ENCODE peak calls at places on chromosomes 5 and 9, in five cellular contexts. D is H9, J is mesenchymal stem cell, V is H1, H is trophoblast cell. W is an unnamed sample.

GRCh38 chr9:27645166-27645840 is 72.0 kb upstream of the C9orf72 start:
- DNase-seq in V (no peak), J (no peak), D (no peak), H (no peak), W (no peak)

GRCh38 chr5:170070556-170071412 is 34.9 kb upstream of the FOXI1 start:
- DNase-seq in D (peak; percentile 69), J (peak; percentile 46), V (peak; percentile 90), H (peak; percentile 54), W (peak; percentile 32)

GRCh38 chr9:130137081-130137869 is 34.9 kb upstream of the NCS1 start:
- DNase-seq in J (no peak), V (no peak), D (no peak), H (no peak), W (no peak)

GRCh38 chr9:113520109-113520642 is 56.6 kb downstream of the RGS3 start:
- DNase-seq in J (peak; percentile 44), D (no peak), H (no peak), V (no peak), W (no peak)

GRCh38 chr5:132754947-132755346 is 7.7 kb downstream of the CCNI2 start:
- DNase-seq in V (peak; percentile 42), J (peak; percentile 37), D (no peak), H (no peak), W (no peak)

GRCh38 chr9:14170973-14171596 is 142.9 kb downstream of the NFIB start:
- DNase-seq in V (no peak), H (peak; percentile 65), J (peak; percentile 39), D (no peak), W (no peak)

GRCh38 chr5:99355881-99356280 is 427.1 kb upstream of the CHD1 start:
- DNase-seq in V (no peak), H (peak; percentile 87), J (no peak), D (no peak), W (no peak)

GRCh38 chr5:175694371-175695160 is 36.7 kb downstream of the HRH2 start:
- DNase-seq in V (no peak), H (no peak), J (no peak), D (no peak), W (no peak)

GRCh38 chr9:86741311-86742215 is 205.7 kb downstream of the GAS1 start:
- DNase-seq in H (peak; percentile 96), V (no peak), J (no peak), D (no peak), W (no peak)

GRCh38 chr5:110625376-110625999 is 101.0 kb downstream of the TMEM232 start:
- DNase-seq in D (no peak), H (peak; percentile 63), J (peak; percentile 51), V (no peak), W (no peak)

GRCh38 chr5:53291528-53291927 is 182.0 kb upstream of the MOCS2 start:
- DNase-seq in J (peak; percentile 10), D (no peak), H (peak; percentile 53), V (no peak), W (no peak)

GRCh38 chr5:150206076-150206779 is 16.4 kb downstream of the SLC6A7 start:
- DNase-seq in V (no peak), J (no peak), D (no peak), H (no peak), W (no peak)

GRCh38 chr5:42573386-42573785 is 150.1 kb downstream of the GHR start:
- DNase-seq in V (no peak), D (no peak), H (no peak), J (no peak), W (no peak)

GRCh38 chr9:27353405-27354229 is 56.7 kb upstream of the EQTN start:
- DNase-seq in V (peak; percentile 48), H (no peak), J (no peak), D (no peak), W (peak; percentile 31)

GRCh38 chr9:36402536-36402935 is 2.5 kb upstream of the RNF38 start:
- DNase-seq in J (no peak), H (no peak), D (no peak), V (no peak), W (no peak)

GRCh38 chr5:65943771-65944170 is 17.4 kb downstream of the ERBIN start:
- DNase-seq in V (no peak), H (no peak), J (no peak), D (no peak), W (no peak)

GRCh38 chr9:120741701-120742100 is 27.4 kb upstream of the MEGF9 start:
- DNase-seq in J (no peak), H (no peak), D (no peak), V (no peak), W (no peak)

GRCh38 chr5:18745591-18745987 is 1111.3 kb downstream of the TAF11L14 start:
- DNase-seq in J (no peak), H (peak; percentile 21), D (no peak), V (no peak), W (no peak)

GRCh38 chr5:140108093-140109049 is 5.5 kb upstream of the PURA start:
- DNase-seq in H (peak; percentile 50), V (peak; percentile 60), D (peak; percentile 56), J (no peak), W (no peak)

GRCh38 chr5:126971455-126972019 is 58.8 kb downstream of the MARCHF3 start:
- DNase-seq in H (no peak), J (no peak), D (no peak), V (no peak), W (no peak)

GRCh38 chr5:74895906-74896305 is 29.7 kb upstream of the FAM169A start:
- DNase-seq in H (peak; percentile 84), J (no peak), V (no peak), D (no peak), W (no peak)

GRCh38 chr9:28810375-28811075 is 1237.2 kb upstream of the C9orf72 start:
- DNase-seq in V (no peak), J (peak; percentile 75), D (no peak), H (no peak), W (no peak)

GRCh38 chr9:98144631-98145030 is 25.6 kb upstream of the TRIM14 start:
- DNase-seq in V (no peak), H (no peak), D (no peak), J (no peak), W (no peak)

GRCh38 chr9:93207326-93207814 is 23.4 kb downstream of the WNK2 start:
- DNase-seq in J (no peak), H (peak; percentile 79), D (no peak), V (no peak), W (no peak)

GRCh38 chr5:68176802-68177479 is 38.6 kb upstream of the PIK3R1 start:
- DNase-seq in D (no peak), V (no peak), J (no peak), H (peak; percentile 84), W (no peak)

GRCh38 chr5:66207800-66208561 is 63.9 kb downstream of the SREK1 start:
- DNase-seq in H (peak; percentile 68), V (no peak), J (no peak), D (no peak), W (no peak)

GRCh38 chr5:116621599-116621998 is 47.0 kb upstream of the SEMA6A start:
- DNase-seq in V (no peak), J (no peak), D (no peak), H (no peak), W (no peak)

GRCh38 chr9:84296146-84296843 is 44.3 kb downstream of the SLC28A3 start:
- DNase-seq in D (no peak), V (no peak), H (peak; percentile 65), J (peak; percentile 81), W (no peak)

GRCh38 chr9:114207034-114207815 is 51.9 kb downstream of the COL27A1 start:
- DNase-seq in V (no peak), H (no peak), J (peak; percentile 63), D (no peak), W (peak; percentile 33)

GRCh38 chr9:137000177-137000930 is 4.0 kb upstream of the CLIC3 start:
- DNase-seq in D (no peak), V (no peak), H (peak; percentile 90), J (peak; percentile 79), W (no peak)

GRCh38 chr9:124079176-124079925 is 67.8 kb downstream of the LHX2 start:
- DNase-seq in J (peak; percentile 72), D (no peak), V (no peak), H (peak; percentile 90), W (no peak)

GRCh38 chr5:131994090-131994489 is 17.4 kb downstream of the ACSL6 start:
- DNase-seq in J (no peak), V (no peak), H (no peak), D (no peak), W (no peak)

DNA sequence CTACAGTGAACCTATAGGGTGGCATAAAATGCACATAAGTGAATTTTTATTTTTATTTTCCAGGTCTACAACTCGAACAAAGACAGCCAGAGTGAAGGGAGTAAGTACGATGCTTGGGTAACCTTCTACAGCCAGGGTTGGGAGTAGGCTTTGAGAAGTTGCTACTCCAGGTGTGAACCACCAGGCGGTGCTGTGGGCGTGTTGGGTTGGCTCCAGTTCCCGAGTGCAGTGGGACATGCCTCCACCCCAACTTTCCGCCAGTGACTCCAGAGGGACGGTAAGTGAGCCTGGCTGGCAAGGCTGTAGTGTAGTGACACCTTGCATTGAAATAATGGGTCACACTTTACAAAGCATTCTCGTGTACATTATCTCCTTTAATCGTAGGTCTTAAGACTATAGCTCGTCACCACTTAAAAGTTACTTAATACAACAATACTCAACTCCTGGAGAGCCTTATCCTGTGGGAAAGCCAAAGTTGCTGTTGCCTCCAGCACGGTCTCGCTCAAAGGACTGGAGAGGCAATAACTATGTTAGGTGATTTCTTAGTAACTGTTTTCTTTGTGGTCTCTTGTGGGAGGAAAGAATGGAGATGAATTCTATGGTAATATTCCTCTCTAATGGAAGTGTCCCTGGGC is 244.0 kb downstream of the ARHGAP26 start:
- DNase-seq in H (peak; percentile 69), J (no peak), D (peak; percentile 81), V (peak; percentile 86), W (no peak)
- H3K18ac ChIP-seq in H (no peak overlapping the region), J (no peak overlapping the region), D (no peak overlapping the region), V (no peak overlapping the region), W (no peak overlapping the region)

GRCh38 chr5:173283318-173284288 is 44.6 kb downstream of the STC2 start:
- DNase-seq in V (peak; percentile 91), H (peak; percentile 83), J (peak; percentile 67), D (peak; percentile 88), W (no peak)
- H3K23ac ChIP-seq in V (no peak overlapping the region), H (no peak overlapping the region), J (no peak overlapping the region), D (no peak overlapping the region), W (no peak overlapping the region)

GRCh38 chr9:89376286-89376685 is 58.0 kb downstream of the SECISBP2 start:
- DNase-seq in J (no peak), D (no peak), H (no peak), V (no peak), W (no peak)
- H2BK12ac ChIP-seq in J (no peak overlapping the region), D (no peak overlapping the region), H (no peak overlapping the region), V (no peak overlapping the region), W (no peak overlapping the region)

DNA sequence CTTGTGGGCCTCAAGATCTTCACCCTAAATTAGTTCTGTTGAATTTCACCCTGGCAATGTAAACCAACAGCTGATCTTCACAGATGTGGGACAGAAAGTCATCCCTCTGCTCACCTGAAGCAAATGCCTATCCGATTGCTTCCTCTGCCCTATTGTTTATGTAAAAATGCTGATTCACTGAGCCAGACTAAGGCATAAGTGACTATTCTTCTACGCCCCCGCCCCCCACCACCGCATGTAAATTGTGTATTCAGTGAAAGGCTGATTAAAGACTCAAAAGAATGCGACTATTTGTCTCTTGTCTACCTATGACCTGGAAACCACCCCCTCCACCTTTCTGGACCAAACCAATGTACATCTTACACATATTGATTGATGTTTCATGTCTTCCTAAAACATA is 129.6 kb upstream of the BOD1 start:
- DNase-seq in V (no peak), H (no peak), J (peak; percentile 12), D (peak; percentile 39), W (no peak)
- H3K18ac ChIP-seq in V (no peak overlapping the region), H (no peak overlapping the region), J (no peak overlapping the region), D (no peak overlapping the region), W (no peak overlapping the region)

W was measured in neuronal stem cell.